ENCODE peak calls at places on chromosomes 7 and 10, in six cellular contexts. M, Q, D, E, Y and S are unnamed samples.

GRCh38 chr7:81383848-81384247 is 386.0 kb downstream of the HGF start:
- DNase-seq in M (no peak), E (no peak), Y (no peak), D (no peak), Q (no peak), S (no peak)

GRCh38 chr10:113424304-113424721 is 128.5 kb upstream of the HABP2 start:
- DNase-seq in E (no peak), D (no peak), M (no peak), Y (no peak), Q (no peak), S (no peak)

GRCh38 chr10:22570733-22571430 is 143.5 kb downstream of the PIP4K2A start:
- DNase-seq in M (no peak), E (no peak), Y (no peak), D (no peak), Q (no peak), S (no peak)

GRCh38 chr7:2687881-2688318 is at the start of gene AMZ1:
- DNase-seq in E (no peak), D (no peak), M (no peak), Y (no peak), Q (no peak), S (no peak)

GRCh38 chr10:111281516-111281915 is 204.7 kb downstream of the ADRA2A start:
- DNase-seq in Y (no peak), M (peak; percentile 14), E (peak; percentile 74), D (peak; percentile 25), Q (no peak), S (no peak)

GRCh38 chr7:100091411-100092181 is 2.8 kb downstream of the COPS6 start:
- DNase-seq in Q (no peak), E (peak; percentile 74), Y (peak; percentile 36), M (no peak), D (no peak), S (no peak)

GRCh38 chr10:22550732-22551131 is 163.6 kb downstream of the PIP4K2A start:
- DNase-seq in M (peak; percentile 83), Q (peak; percentile 42), E (peak; percentile 88), Y (peak; percentile 58), D (peak; percentile 47), S (no peak)

GRCh38 chr10:75398630-75399460 is 2.7 kb downstream of the ZNF503 start:
- DNase-seq in Y (no peak), D (peak; percentile 41), M (peak; percentile 57), E (peak; percentile 63), Q (no peak), S (no peak)

GRCh38 chr10:69269761-69270160 is 8.5 kb upstream of the HK1 start:
- DNase-seq in E (no peak), M (no peak), Q (peak; percentile 43), D (peak; percentile 51), Y (no peak), S (no peak)

GRCh38 chr7:33825644-33826043 is 79.7 kb upstream of the BMPER start:
- DNase-seq in Q (no peak), E (no peak), M (no peak), D (no peak), Y (no peak), S (no peak)

GRCh38 chr10:11986593-11987216 is 55.9 kb downstream of the UPF2 start:
- DNase-seq in E (peak; percentile 94), Q (peak; percentile 90), D (peak; percentile 90), Y (peak; percentile 82), M (peak; percentile 82), S (peak; percentile 64)

GRCh38 chr7:155306677-155307470 is 9.2 kb downstream of the INSIG1 start:
- DNase-seq in Y (no peak), D (no peak), Q (no peak), E (no peak), M (no peak), S (no peak)

GRCh38 chr7:155653773-155654172 is 9.3 kb downstream of the RBM33 start:
- DNase-seq in Q (peak; percentile 68), Y (no peak), E (no peak), M (no peak), D (peak; percentile 80), S (no peak)

GRCh38 chr7:27235387-27236052 is 7.1 kb upstream of the EVX1 start:
- DNase-seq in Y (no peak), Q (peak; percentile 21), E (peak; percentile 87), M (peak; percentile 84), D (peak; percentile 12), S (peak; percentile 60)

GRCh38 chr10:24451325-24451820 is 242.4 kb downstream of the KIAA1217 start:
- DNase-seq in Y (no peak), E (peak; percentile 43), M (no peak), D (no peak), Q (no peak), S (no peak)

DNA sequence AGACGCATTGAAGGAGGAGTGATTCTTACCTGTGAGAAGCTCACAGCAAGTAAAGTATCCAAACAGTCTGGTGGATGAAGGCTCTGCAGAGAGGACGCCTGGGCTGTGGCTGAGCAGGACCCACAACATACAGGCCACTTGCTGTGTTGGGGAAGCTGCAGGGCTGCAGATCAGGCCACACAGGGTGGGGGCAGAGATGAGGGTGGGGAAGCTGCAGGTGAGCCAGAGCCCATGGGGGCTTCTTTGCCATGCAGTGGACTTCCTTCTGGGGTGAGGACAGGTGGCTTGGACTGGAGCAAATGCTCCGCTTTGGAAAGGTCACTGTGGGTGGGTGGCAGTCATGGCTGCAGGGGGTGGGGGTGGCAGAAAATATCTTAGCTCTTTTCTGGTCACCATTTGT is 214.8 kb downstream of the GLRX3 start:
- DNase-seq in M (no peak), Y (no peak), D (no peak), E (no peak), Q (no peak), S (no peak)
- TF ChIP-seq CTCF in M (no peak), Y (no peak), D (no peak), E (no peak), Q (no peak), S (no peak)

GRCh38 chr10:127227663-127228062 is 31.3 kb upstream of the INSYN2A start:
- DNase-seq in M (no peak), E (no peak), D (no peak), Q (no peak), Y (no peak), S (no peak)

GRCh38 chr10:127227027-127227426 is 30.6 kb upstream of the INSYN2A start:
- DNase-seq in D (no peak), E (no peak), M (no peak), Q (no peak), Y (no peak), S (no peak)

DNA sequence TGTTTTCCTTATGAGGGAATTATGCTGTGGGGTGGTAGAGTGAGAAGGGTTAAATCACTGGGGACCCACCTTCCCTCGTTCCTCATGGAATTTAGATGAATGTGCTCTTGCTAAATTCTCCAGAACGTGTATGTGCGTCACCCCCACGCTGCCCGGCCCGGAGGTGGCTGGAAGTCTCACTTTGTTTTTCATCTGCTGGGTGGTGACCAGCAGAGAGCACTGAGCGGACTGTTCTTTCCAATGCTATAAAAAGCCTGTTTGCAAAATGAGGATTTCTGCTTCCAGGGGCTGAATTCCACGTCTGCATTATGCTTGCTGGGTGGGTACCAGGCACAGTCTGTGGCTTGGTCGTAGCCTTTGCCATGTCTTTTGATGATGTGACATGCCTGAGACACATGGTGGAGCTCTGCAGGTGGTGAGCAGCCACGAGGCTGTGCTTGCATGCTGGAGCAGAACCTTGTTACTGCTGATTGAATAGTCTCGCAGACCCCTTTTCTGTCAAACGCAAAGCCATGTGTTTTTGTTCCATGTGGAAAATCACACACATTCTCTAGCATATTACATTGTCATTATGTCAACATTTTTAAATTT is 31.9 kb upstream of the INSYN2A start:
- DNase-seq in Q (no peak), D (no peak), M (no peak), Y (no peak), E (no peak), S (no peak)
- TF ChIP-seq CTCF in Q (no peak), D (no peak), M (no peak), Y (no peak), E (no peak), S (no peak)

GRCh38 chr7:24979470-24979862 is 512 bp downstream of the OSBPL3 start:
- DNase-seq in E (no peak), Y (peak; percentile 89), D (peak; percentile 78), Q (peak; percentile 63), M (peak; percentile 83), S (peak; percentile 64)

GRCh38 chr7:24980695-24981543 is 941 bp upstream of the OSBPL3 start:
- DNase-seq in M (no peak), Y (peak; percentile 71), Q (peak; percentile 35), D (peak; percentile 55), E (peak; percentile 45), S (no peak)

GRCh38 chr7:24981544-24981951 is 1.6 kb upstream of the OSBPL3 start:
- DNase-seq in Y (peak; percentile 27), Q (peak; percentile 47), M (peak; percentile 32), D (peak; percentile 60), E (peak; percentile 50), S (no peak)

GRCh38 chr7:24978837-24979469 is 1.0 kb downstream of the OSBPL3 start:
- DNase-seq in M (no peak), D (no peak), E (peak; percentile 92), Y (no peak), Q (peak; percentile 18), S (no peak)

GRCh38 chr7:24979863-24980694 is at the start of gene OSBPL3:
- DNase-seq in Q (peak; percentile 96), M (peak; percentile 93), E (peak; percentile 98), D (peak; percentile 97), Y (peak; percentile 97), S (peak; percentile 94)
- TF ChIP-seq CTCF in Q (no peak), M (no peak), E (no peak), D (peak; percentile 3), Y (no peak), S (peak; percentile 7)

DNA sequence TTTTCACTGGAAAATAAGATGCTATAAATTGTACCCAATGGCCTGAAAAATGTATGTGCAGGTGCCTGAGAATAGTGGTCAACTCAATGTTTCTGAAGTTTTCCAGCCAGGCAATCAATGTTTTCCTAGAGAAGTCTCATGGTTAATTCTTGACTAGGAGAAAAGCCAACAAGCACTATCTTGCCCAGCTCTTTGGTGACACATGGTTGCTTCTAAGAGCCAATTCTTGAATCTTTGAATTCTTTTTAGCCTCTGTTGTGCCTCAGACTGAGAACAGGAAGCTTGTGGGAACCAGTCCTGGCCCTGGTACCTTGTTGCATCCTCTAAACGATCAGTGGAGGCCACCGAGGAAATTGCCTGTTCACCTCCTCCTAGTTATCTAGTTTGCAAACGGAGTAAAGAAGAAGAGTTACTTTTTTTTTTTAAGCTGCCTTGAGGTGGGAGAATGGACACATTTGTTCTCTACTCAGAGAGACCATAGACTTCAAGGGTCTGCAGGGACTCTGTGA is 144.0 kb upstream of the MKLN1 start:
- DNase-seq in Y (peak; percentile 25), Q (no peak), M (no peak), D (no peak), E (no peak), S (no peak)
- TF ChIP-seq CTCF in Y (no peak), Q (no peak), M (no peak), D (no peak), E (no peak), S (no peak)

GRCh38 chr10:126098216-126098561 is 201.8 kb downstream of the FANK1 start:
- DNase-seq in Q (no peak), E (no peak), Y (no peak), D (no peak), M (no peak), S (no peak)
- TF ChIP-seq CTCF in Q (no peak), E (no peak), Y (no peak), D (no peak), M (no peak), S (no peak)